ENCODE peak calls at places on chromosomes 11 and 22, in ten cellular contexts. One of them, this sample, is unnamed.
A peak's percentile ranks its signal among the peaks of the same experiment; 100 is the strongest.

GRCh38 chr11:61390161-61390560 is 2.2 kb upstream of the TMEM216 start:
- DNase-seq in esophagus squamous epithelium: no peak
- DNase-seq in mucosa of descending colon: no peak
- DNase-seq in mammary epithelial cell: no peak
- DNase-seq in prostate gland: no peak
- DNase-seq in transverse colon: no peak
- DNase-seq in breast epithelium: no peak
- DNase-seq in testis: no peak
- DNase-seq in fibroblast of lung: peak; percentile 44
- DNase-seq in hepatocyte: no peak
- DNase-seq in this sample: no peak

GRCh38 chr22:37166675-37167066 is 17.0 kb upstream of the IL2RB start:
- DNase-seq in fibroblast of lung: peak; percentile 69
- DNase-seq in transverse colon: peak; percentile 91
- DNase-seq in hepatocyte: peak; percentile 87
- DNase-seq in esophagus squamous epithelium: no peak
- DNase-seq in testis: peak; percentile 90
- DNase-seq in mucosa of descending colon: peak; percentile 94
- DNase-seq in breast epithelium: peak; percentile 66
- DNase-seq in mammary epithelial cell: peak; percentile 53
- DNase-seq in prostate gland: peak; percentile 80
- DNase-seq in this sample: peak; percentile 77

GRCh38 chr11:30282289-30282631 is 40.6 kb upstream of the ARL14EP start:
- DNase-seq in mucosa of descending colon: no peak
- DNase-seq in transverse colon: peak; percentile 18
- DNase-seq in testis: no peak
- DNase-seq in esophagus squamous epithelium: no peak
- DNase-seq in prostate gland: no peak
- DNase-seq in breast epithelium: no peak
- DNase-seq in mammary epithelial cell: peak; percentile 20
- DNase-seq in fibroblast of lung: no peak
- DNase-seq in hepatocyte: no peak
- DNase-seq in this sample: no peak

GRCh38 chr11:117591316-117592039 is 205.5 kb downstream of the DSCAML1 start:
- DNase-seq in testis: no peak
- DNase-seq in prostate gland: no peak
- DNase-seq in breast epithelium: no peak
- DNase-seq in mucosa of descending colon: no peak
- DNase-seq in fibroblast of lung: no peak
- DNase-seq in esophagus squamous epithelium: no peak
- DNase-seq in hepatocyte: no peak
- DNase-seq in transverse colon: no peak
- DNase-seq in mammary epithelial cell: no peak
- DNase-seq in this sample: no peak

GRCh38 chr11:59610289-59610688 is 5.3 kb downstream of the OSBP start:
- DNase-seq in transverse colon: no peak
- DNase-seq in breast epithelium: no peak
- DNase-seq in esophagus squamous epithelium: no peak
- DNase-seq in mammary epithelial cell: no peak
- DNase-seq in testis: no peak
- DNase-seq in prostate gland: no peak
- DNase-seq in fibroblast of lung: no peak
- DNase-seq in hepatocyte: no peak
- DNase-seq in mucosa of descending colon: no peak
- DNase-seq in this sample: no peak

GRCh38 chr11:1112351-1113191 is 37.9 kb downstream of the MUC2 start:
- DNase-seq in transverse colon: no peak
- DNase-seq in breast epithelium: no peak
- DNase-seq in mucosa of descending colon: peak; percentile 50
- DNase-seq in fibroblast of lung: no peak
- DNase-seq in testis: no peak
- DNase-seq in hepatocyte: no peak
- DNase-seq in mammary epithelial cell: no peak
- DNase-seq in prostate gland: no peak
- DNase-seq in esophagus squamous epithelium: no peak
- DNase-seq in this sample: no peak

GRCh38 chr11:33694346-33695050 is 6.1 kb downstream of the C11orf91 start:
- DNase-seq in hepatocyte: no peak
- DNase-seq in mucosa of descending colon: no peak
- DNase-seq in testis: no peak
- DNase-seq in breast epithelium: no peak
- DNase-seq in prostate gland: no peak
- DNase-seq in esophagus squamous epithelium: no peak
- DNase-seq in fibroblast of lung: no peak
- DNase-seq in mammary epithelial cell: no peak
- DNase-seq in transverse colon: no peak
- DNase-seq in this sample: no peak

GRCh38 chr11:31480930-31481329 is 28.5 kb downstream of the IMMP1L start:
- DNase-seq in esophagus squamous epithelium: no peak
- DNase-seq in testis: no peak
- DNase-seq in mammary epithelial cell: no peak
- DNase-seq in breast epithelium: no peak
- DNase-seq in fibroblast of lung: no peak
- DNase-seq in prostate gland: no peak
- DNase-seq in mucosa of descending colon: no peak
- DNase-seq in hepatocyte: no peak
- DNase-seq in transverse colon: no peak
- DNase-seq in this sample: no peak

GRCh38 chr11:120057595-120058581 is 80.0 kb downstream of the TRIM29 start:
- DNase-seq in breast epithelium: peak; percentile 18
- DNase-seq in mucosa of descending colon: peak; percentile 45
- DNase-seq in mammary epithelial cell: peak; percentile 60
- DNase-seq in testis: no peak
- DNase-seq in prostate gland: no peak
- DNase-seq in hepatocyte: peak; percentile 83
- DNase-seq in transverse colon: peak; percentile 25
- DNase-seq in fibroblast of lung: no peak
- DNase-seq in esophagus squamous epithelium: no peak
- DNase-seq in this sample: no peak

GRCh38 chr11:65182258-65183170 is 786 bp downstream of the CAPN1 start:
- DNase-seq in fibroblast of lung: peak; percentile 11
- DNase-seq in prostate gland: peak; percentile 46
- DNase-seq in testis: no peak
- DNase-seq in transverse colon: peak; percentile 67
- DNase-seq in mammary epithelial cell: peak; percentile 56
- DNase-seq in esophagus squamous epithelium: no peak
- DNase-seq in mucosa of descending colon: peak; percentile 78
- DNase-seq in breast epithelium: no peak
- DNase-seq in hepatocyte: peak; percentile 75
- DNase-seq in this sample: peak; percentile 67

GRCh38 chr11:119759324-119759723 is 30.3 kb upstream of the NECTIN1 start:
- DNase-seq in mammary epithelial cell: peak; percentile 70
- DNase-seq in prostate gland: no peak
- DNase-seq in fibroblast of lung: peak; percentile 43
- DNase-seq in testis: no peak
- DNase-seq in esophagus squamous epithelium: no peak
- DNase-seq in breast epithelium: no peak
- DNase-seq in mucosa of descending colon: no peak
- DNase-seq in transverse colon: no peak
- DNase-seq in hepatocyte: peak; percentile 43
- DNase-seq in this sample: no peak

GRCh38 chr11:121236115-121237001 is 56.2 kb upstream of the SC5D start:
- DNase-seq in mucosa of descending colon: no peak
- DNase-seq in testis: no peak
- DNase-seq in mammary epithelial cell: no peak
- DNase-seq in transverse colon: no peak
- DNase-seq in fibroblast of lung: no peak
- DNase-seq in prostate gland: no peak
- DNase-seq in breast epithelium: no peak
- DNase-seq in hepatocyte: no peak
- DNase-seq in esophagus squamous epithelium: no peak
- DNase-seq in this sample: no peak

GRCh38 chr22:30806391-30806861 is 111.8 kb downstream of the OSBP2 start:
- DNase-seq in fibroblast of lung: peak; percentile 61
- DNase-seq in transverse colon: no peak
- DNase-seq in testis: no peak
- DNase-seq in breast epithelium: no peak
- DNase-seq in mucosa of descending colon: no peak
- DNase-seq in esophagus squamous epithelium: no peak
- DNase-seq in mammary epithelial cell: peak; percentile 92
- DNase-seq in prostate gland: no peak
- DNase-seq in hepatocyte: no peak
- DNase-seq in this sample: no peak

GRCh38 chr11:115324569-115325432 is 179.4 kb downstream of the CADM1 start:
- DNase-seq in breast epithelium: no peak
- DNase-seq in fibroblast of lung: peak; percentile 78
- DNase-seq in hepatocyte: peak; percentile 81
- DNase-seq in mucosa of descending colon: no peak
- DNase-seq in esophagus squamous epithelium: no peak
- DNase-seq in mammary epithelial cell: peak; percentile 50
- DNase-seq in testis: peak; percentile 64
- DNase-seq in transverse colon: peak; percentile 18
- DNase-seq in prostate gland: peak; percentile 36
- DNase-seq in this sample: no peak

GRCh38 chr22:23187871-23188700 is 7.8 kb downstream of the BCR start:
- DNase-seq in testis: no peak
- DNase-seq in hepatocyte: no peak
- DNase-seq in esophagus squamous epithelium: no peak
- DNase-seq in fibroblast of lung: no peak
- DNase-seq in prostate gland: no peak
- DNase-seq in breast epithelium: no peak
- DNase-seq in mammary epithelial cell: no peak
- DNase-seq in transverse colon: no peak
- DNase-seq in mucosa of descending colon: no peak
- DNase-seq in this sample: no peak

GRCh38 chr11:12829536-12830314 is 155.5 kb downstream of the TEAD1 start:
- DNase-seq in transverse colon: no peak
- DNase-seq in testis: no peak
- DNase-seq in esophagus squamous epithelium: no peak
- DNase-seq in hepatocyte: no peak
- DNase-seq in breast epithelium: no peak
- DNase-seq in mammary epithelial cell: no peak
- DNase-seq in mucosa of descending colon: no peak
- DNase-seq in prostate gland: no peak
- DNase-seq in fibroblast of lung: no peak
- DNase-seq in this sample: no peak
- H3K4me1 ChIP-seq in transverse colon: peaks cover 46% of the 10 kb centered on the region
- H3K4me1 ChIP-seq in testis: peaks cover 16% of the 10 kb centered on the region
- H3K4me1 ChIP-seq in esophagus squamous epithelium: peaks cover 6% of the 10 kb centered on the region
- H3K4me1 ChIP-seq in hepatocyte: peaks cover 37% of the 10 kb centered on the region
- H3K4me1 ChIP-seq in breast epithelium: peaks cover 4% of the 10 kb centered on the region
- H3K4me1 ChIP-seq in mammary epithelial cell: peaks cover 15% of the 10 kb centered on the region
- H3K4me1 ChIP-seq in mucosa of descending colon: peaks cover 19% of the 10 kb centered on the region
- H3K4me1 ChIP-seq in prostate gland: peaks cover 2% of the 10 kb centered on the region
- H3K4me1 ChIP-seq in fibroblast of lung: peaks cover 17% of the 10 kb centered on the region
- H3K4me1 ChIP-seq in this sample: peaks cover 76% of the 10 kb centered on the region

GRCh38 chr11:86919557-86920210 is 35.5 kb downstream of the FZD4 start:
- DNase-seq in mammary epithelial cell: peak; percentile 48
- DNase-seq in prostate gland: no peak
- DNase-seq in mucosa of descending colon: no peak
- DNase-seq in breast epithelium: no peak
- DNase-seq in esophagus squamous epithelium: no peak
- DNase-seq in testis: peak; percentile 35
- DNase-seq in transverse colon: no peak
- DNase-seq in fibroblast of lung: peak; percentile 86
- DNase-seq in hepatocyte: peak; percentile 63
- DNase-seq in this sample: no peak
- TF ChIP-seq CTCF in mammary epithelial cell: peak; percentile 72
- TF ChIP-seq CTCF in prostate gland: no peak
- TF ChIP-seq CTCF in mucosa of descending colon: peak; percentile 20
- TF ChIP-seq CTCF in breast epithelium: peak; percentile 43
- TF ChIP-seq CTCF in esophagus squamous epithelium: peak; percentile 62
- TF ChIP-seq CTCF in testis: peak; percentile 52
- TF ChIP-seq CTCF in transverse colon: peak; percentile 56
- TF ChIP-seq CTCF in fibroblast of lung: peak; percentile 79
- TF ChIP-seq CTCF in hepatocyte: peak; percentile 73
- TF ChIP-seq CTCF in this sample: peak; percentile 57

DNA sequence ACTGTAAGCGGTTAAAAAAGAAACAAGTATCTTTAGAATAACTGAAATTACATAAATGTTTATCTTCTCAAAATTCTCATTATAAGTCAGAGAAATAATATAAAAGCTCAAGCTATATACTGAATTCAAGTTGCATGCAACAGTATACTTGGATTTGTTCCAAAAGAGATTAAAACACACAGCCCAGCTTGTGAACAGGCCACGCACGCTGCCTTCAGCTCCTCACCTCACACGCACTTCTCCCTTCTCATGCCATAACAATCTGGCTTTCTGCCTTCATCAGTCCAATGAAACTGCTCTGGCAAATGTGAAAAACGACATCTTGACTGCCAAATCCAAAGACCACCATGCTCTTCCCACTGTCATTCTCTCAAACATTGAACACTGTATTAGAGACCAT is 22.1 kb downstream of the ATP6V1E1 start:
- DNase-seq in testis: no peak
- DNase-seq in esophagus squamous epithelium: no peak
- DNase-seq in breast epithelium: no peak
- DNase-seq in mucosa of descending colon: no peak
- DNase-seq in prostate gland: no peak
- DNase-seq in fibroblast of lung: peak; percentile 30
- DNase-seq in hepatocyte: peak; percentile 45
- DNase-seq in transverse colon: no peak
- DNase-seq in mammary epithelial cell: no peak
- DNase-seq in this sample: no peak
- H3K4me1 ChIP-seq in testis: peaks cover 17% of the 10 kb centered on the region
- H3K4me1 ChIP-seq in esophagus squamous epithelium: no peaks in the 10 kb centered on the region
- H3K4me1 ChIP-seq in breast epithelium: no peaks in the 10 kb centered on the region
- H3K4me1 ChIP-seq in mucosa of descending colon: no peaks in the 10 kb centered on the region
- H3K4me1 ChIP-seq in prostate gland: peaks cover 1% of the 10 kb centered on the region
- H3K4me1 ChIP-seq in fibroblast of lung: no peaks in the 10 kb centered on the region
- H3K4me1 ChIP-seq in hepatocyte: no peaks in the 10 kb centered on the region
- H3K4me1 ChIP-seq in transverse colon: no peaks in the 10 kb centered on the region
- H3K4me1 ChIP-seq in mammary epithelial cell: no peaks in the 10 kb centered on the region
- H3K4me1 ChIP-seq in this sample: peaks cover 4% of the 10 kb centered on the region

GRCh38 chr11:107249054-107249453 is 208.6 kb downstream of the CWF19L2 start:
- DNase-seq in hepatocyte: no peak
- DNase-seq in mammary epithelial cell: no peak
- DNase-seq in testis: no peak
- DNase-seq in prostate gland: no peak
- DNase-seq in transverse colon: no peak
- DNase-seq in mucosa of descending colon: no peak
- DNase-seq in fibroblast of lung: no peak
- DNase-seq in breast epithelium: no peak
- DNase-seq in esophagus squamous epithelium: no peak
- DNase-seq in this sample: no peak

GRCh38 chr11:107251298-107251697 is 206.3 kb downstream of the CWF19L2 start:
- DNase-seq in transverse colon: no peak
- DNase-seq in hepatocyte: no peak
- DNase-seq in prostate gland: no peak
- DNase-seq in esophagus squamous epithelium: no peak
- DNase-seq in mucosa of descending colon: no peak
- DNase-seq in fibroblast of lung: no peak
- DNase-seq in breast epithelium: no peak
- DNase-seq in mammary epithelial cell: no peak
- DNase-seq in testis: no peak
- DNase-seq in this sample: no peak

GRCh38 chr11:107250017-107250416 is 207.6 kb downstream of the CWF19L2 start:
- DNase-seq in hepatocyte: no peak
- DNase-seq in transverse colon: no peak
- DNase-seq in fibroblast of lung: no peak
- DNase-seq in mucosa of descending colon: no peak
- DNase-seq in esophagus squamous epithelium: no peak
- DNase-seq in mammary epithelial cell: no peak
- DNase-seq in breast epithelium: no peak
- DNase-seq in testis: no peak
- DNase-seq in prostate gland: no peak
- DNase-seq in this sample: no peak

GRCh38 chr11:107243929-107244328 is 213.7 kb downstream of the CWF19L2 start:
- DNase-seq in transverse colon: no peak
- DNase-seq in prostate gland: no peak
- DNase-seq in breast epithelium: no peak
- DNase-seq in mucosa of descending colon: no peak
- DNase-seq in fibroblast of lung: no peak
- DNase-seq in hepatocyte: no peak
- DNase-seq in esophagus squamous epithelium: no peak
- DNase-seq in mammary epithelial cell: no peak
- DNase-seq in testis: no peak
- DNase-seq in this sample: no peak

GRCh38 chr11:107247189-107247588 is 210.4 kb downstream of the CWF19L2 start:
- DNase-seq in fibroblast of lung: no peak
- DNase-seq in mammary epithelial cell: no peak
- DNase-seq in transverse colon: no peak
- DNase-seq in esophagus squamous epithelium: no peak
- DNase-seq in testis: no peak
- DNase-seq in hepatocyte: peak; percentile 42
- DNase-seq in breast epithelium: no peak
- DNase-seq in mucosa of descending colon: no peak
- DNase-seq in prostate gland: no peak
- DNase-seq in this sample: no peak
- TF ChIP-seq CTCF in fibroblast of lung: no peak
- TF ChIP-seq CTCF in mammary epithelial cell: no peak
- TF ChIP-seq CTCF in transverse colon: no peak
- TF ChIP-seq CTCF in esophagus squamous epithelium: no peak
- TF ChIP-seq CTCF in testis: no peak
- TF ChIP-seq CTCF in hepatocyte: no peak
- TF ChIP-seq CTCF in breast epithelium: no peak
- TF ChIP-seq CTCF in mucosa of descending colon: no peak
- TF ChIP-seq CTCF in prostate gland: no peak
- TF ChIP-seq CTCF in this sample: no peak